ENCODE peak calls at places on chromosomes 4 and X, in ten cellular contexts. One of them, this sample, is unnamed.
A peak's percentile ranks its signal among the peaks of the same experiment; 100 is the strongest.

GRCh38 chr4:16231570-16232252 is 5.4 kb upstream of the TAPT1 start:
- DNase-seq in stomach: no peak
- DNase-seq in GM12864: no peak
- DNase-seq in endodermal cell: no peak
- DNase-seq in heart left ventricle: no peak
- DNase-seq in mucosa of descending colon: no peak
- DNase-seq in left ventricle myocardium inferior: no peak
- DNase-seq in OCI-LY7: no peak
- DNase-seq in GM13977: no peak
- DNase-seq in foreskin fibroblast: no peak
- DNase-seq in this sample: no peak

GRCh38 chr4:149951501-149951900 is 126.7 kb upstream of the DCLK2 start:
- DNase-seq in stomach: no peak
- DNase-seq in GM12864: no peak
- DNase-seq in endodermal cell: no peak
- DNase-seq in heart left ventricle: no peak
- DNase-seq in mucosa of descending colon: no peak
- DNase-seq in left ventricle myocardium inferior: no peak
- DNase-seq in OCI-LY7: no peak
- DNase-seq in GM13977: no peak
- DNase-seq in foreskin fibroblast: no peak
- DNase-seq in this sample: no peak

GRCh38 chrX:106731590-106731989 is 5.1 kb downstream of the RNF128 start:
- DNase-seq in stomach: no peak
- DNase-seq in GM12864: no peak
- DNase-seq in endodermal cell: no peak
- DNase-seq in heart left ventricle: no peak
- DNase-seq in mucosa of descending colon: no peak
- DNase-seq in left ventricle myocardium inferior: no peak
- DNase-seq in OCI-LY7: no peak
- DNase-seq in GM13977: no peak
- DNase-seq in foreskin fibroblast: no peak
- DNase-seq in this sample: no peak

GRCh38 chr4:162164881-162165528 is 1.2 kb upstream of the FSTL5 start:
- DNase-seq in stomach: no peak
- DNase-seq in GM12864: no peak
- DNase-seq in endodermal cell: no peak
- DNase-seq in heart left ventricle: no peak
- DNase-seq in mucosa of descending colon: no peak
- DNase-seq in left ventricle myocardium inferior: no peak
- DNase-seq in OCI-LY7: no peak
- DNase-seq in GM13977: no peak
- DNase-seq in foreskin fibroblast: no peak
- DNase-seq in this sample: no peak

GRCh38 chrX:12702509-12703091 is 88.6 kb upstream of the PRPS2 start:
- DNase-seq in stomach: no peak
- DNase-seq in GM12864: no peak
- DNase-seq in endodermal cell: peak; percentile 64
- DNase-seq in heart left ventricle: no peak
- DNase-seq in mucosa of descending colon: no peak
- DNase-seq in left ventricle myocardium inferior: no peak
- DNase-seq in OCI-LY7: peak; percentile 10
- DNase-seq in GM13977: no peak
- DNase-seq in foreskin fibroblast: no peak
- DNase-seq in this sample: no peak

GRCh38 chrX:24553016-24553415 is 87.9 kb downstream of the PDK3 start:
- DNase-seq in stomach: no peak
- DNase-seq in GM12864: no peak
- DNase-seq in endodermal cell: no peak
- DNase-seq in heart left ventricle: no peak
- DNase-seq in mucosa of descending colon: no peak
- DNase-seq in left ventricle myocardium inferior: no peak
- DNase-seq in OCI-LY7: no peak
- DNase-seq in GM13977: no peak
- DNase-seq in foreskin fibroblast: no peak
- DNase-seq in this sample: no peak

GRCh38 chr4:627751-628150 is 2.4 kb downstream of the PDE6B start:
- DNase-seq in stomach: no peak
- DNase-seq in GM12864: no peak
- DNase-seq in endodermal cell: no peak
- DNase-seq in heart left ventricle: no peak
- DNase-seq in mucosa of descending colon: no peak
- DNase-seq in left ventricle myocardium inferior: peak; percentile 5
- DNase-seq in OCI-LY7: no peak
- DNase-seq in GM13977: no peak
- DNase-seq in foreskin fibroblast: no peak
- DNase-seq in this sample: no peak

GRCh38 chr4:69718376-69719293 is 41.8 kb downstream of the SULT1B1 start:
- DNase-seq in stomach: no peak
- DNase-seq in GM12864: no peak
- DNase-seq in endodermal cell: no peak
- DNase-seq in heart left ventricle: no peak
- DNase-seq in mucosa of descending colon: no peak
- DNase-seq in left ventricle myocardium inferior: no peak
- DNase-seq in OCI-LY7: no peak
- DNase-seq in GM13977: no peak
- DNase-seq in foreskin fibroblast: no peak
- DNase-seq in this sample: no peak

GRCh38 chrX:9153299-9153698 is 119.4 kb upstream of the FAM9B start:
- DNase-seq in stomach: no peak
- DNase-seq in GM12864: no peak
- DNase-seq in endodermal cell: no peak
- DNase-seq in heart left ventricle: no peak
- DNase-seq in mucosa of descending colon: no peak
- DNase-seq in left ventricle myocardium inferior: no peak
- DNase-seq in OCI-LY7: no peak
- DNase-seq in GM13977: no peak
- DNase-seq in foreskin fibroblast: peak; percentile 49
- DNase-seq in this sample: no peak

GRCh38 chrX:41084360-41085104 is 713 bp upstream of the USP9X start:
- DNase-seq in stomach: peak; percentile 99
- DNase-seq in GM12864: peak; percentile 83
- DNase-seq in endodermal cell: peak; percentile 99
- DNase-seq in heart left ventricle: peak; percentile 96
- DNase-seq in mucosa of descending colon: peak; percentile 98
- DNase-seq in left ventricle myocardium inferior: peak; percentile 95
- DNase-seq in OCI-LY7: peak; percentile 91
- DNase-seq in GM13977: peak; percentile 89
- DNase-seq in foreskin fibroblast: peak; percentile 94
- DNase-seq in this sample: peak; percentile 84

GRCh38 chrX:13005671-13006473 is 31.0 kb downstream of the TMSB4X start:
- DNase-seq in stomach: peak; percentile 54
- DNase-seq in GM12864: peak; percentile 77
- DNase-seq in endodermal cell: no peak
- DNase-seq in heart left ventricle: no peak
- DNase-seq in mucosa of descending colon: no peak
- DNase-seq in left ventricle myocardium inferior: no peak
- DNase-seq in OCI-LY7: peak; percentile 50
- DNase-seq in GM13977: peak; percentile 56
- DNase-seq in foreskin fibroblast: no peak
- DNase-seq in this sample: peak; percentile 27

GRCh38 chr4:130576218-130576617 is 1480.3 kb downstream of the C4orf33 start:
- DNase-seq in stomach: no peak
- DNase-seq in GM12864: no peak
- DNase-seq in endodermal cell: no peak
- DNase-seq in heart left ventricle: no peak
- DNase-seq in mucosa of descending colon: no peak
- DNase-seq in left ventricle myocardium inferior: no peak
- DNase-seq in OCI-LY7: no peak
- DNase-seq in GM13977: no peak
- DNase-seq in foreskin fibroblast: no peak
- DNase-seq in this sample: no peak

GRCh38 chr4:150515135-150515534 is 66.8 kb upstream of the MAB21L2 start:
- DNase-seq in stomach: no peak
- DNase-seq in GM12864: no peak
- DNase-seq in endodermal cell: no peak
- DNase-seq in heart left ventricle: no peak
- DNase-seq in mucosa of descending colon: no peak
- DNase-seq in left ventricle myocardium inferior: no peak
- DNase-seq in OCI-LY7: no peak
- DNase-seq in GM13977: no peak
- DNase-seq in foreskin fibroblast: no peak
- DNase-seq in this sample: no peak

GRCh38 chrX:63394872-63395271 is 43.7 kb upstream of the SPIN4 start:
- DNase-seq in stomach: no peak
- DNase-seq in GM12864: no peak
- DNase-seq in endodermal cell: no peak
- DNase-seq in heart left ventricle: no peak
- DNase-seq in mucosa of descending colon: no peak
- DNase-seq in left ventricle myocardium inferior: no peak
- DNase-seq in OCI-LY7: no peak
- DNase-seq in GM13977: no peak
- DNase-seq in foreskin fibroblast: no peak
- DNase-seq in this sample: no peak

GRCh38 chr4:93199492-93199891 is 629.1 kb upstream of the ATOH1 start:
- DNase-seq in stomach: no peak
- DNase-seq in GM12864: no peak
- DNase-seq in endodermal cell: peak; percentile 75
- DNase-seq in heart left ventricle: no peak
- DNase-seq in mucosa of descending colon: no peak
- DNase-seq in left ventricle myocardium inferior: no peak
- DNase-seq in OCI-LY7: peak; percentile 4
- DNase-seq in GM13977: peak; percentile 9
- DNase-seq in foreskin fibroblast: peak; percentile 1
- DNase-seq in this sample: peak; percentile 4

GRCh38 chr4:133151681-133152329 is 2.7 kb downstream of the PCDH10 start:
- DNase-seq in stomach: no peak
- DNase-seq in GM12864: no peak
- DNase-seq in endodermal cell: peak; percentile 87
- DNase-seq in heart left ventricle: no peak
- DNase-seq in mucosa of descending colon: peak; percentile 29
- DNase-seq in left ventricle myocardium inferior: no peak
- DNase-seq in OCI-LY7: no peak
- DNase-seq in GM13977: peak; percentile 21
- DNase-seq in foreskin fibroblast: no peak
- DNase-seq in this sample: peak; percentile 8

GRCh38 chrX:11704725-11705495 is 39.2 kb upstream of the ARHGAP6 start:
- DNase-seq in stomach: no peak
- DNase-seq in GM12864: no peak
- DNase-seq in endodermal cell: peak; percentile 73
- DNase-seq in heart left ventricle: no peak
- DNase-seq in mucosa of descending colon: no peak
- DNase-seq in left ventricle myocardium inferior: no peak
- DNase-seq in OCI-LY7: no peak
- DNase-seq in GM13977: no peak
- DNase-seq in foreskin fibroblast: peak; percentile 18
- DNase-seq in this sample: no peak

GRCh38 chr4:185421366-185422124 is 4.2 kb downstream of the UFSP2 start:
- DNase-seq in stomach: no peak
- DNase-seq in GM12864: no peak
- DNase-seq in endodermal cell: no peak
- DNase-seq in heart left ventricle: no peak
- DNase-seq in mucosa of descending colon: no peak
- DNase-seq in left ventricle myocardium inferior: no peak
- DNase-seq in OCI-LY7: no peak
- DNase-seq in GM13977: no peak
- DNase-seq in foreskin fibroblast: peak; percentile 31
- DNase-seq in this sample: no peak

GRCh38 chr4:153555730-153556440 is 89.7 kb downstream of the TMEM131L start:
- DNase-seq in stomach: peak; percentile 60
- DNase-seq in GM12864: no peak
- DNase-seq in endodermal cell: no peak
- DNase-seq in heart left ventricle: peak; percentile 88
- DNase-seq in mucosa of descending colon: no peak
- DNase-seq in left ventricle myocardium inferior: peak; percentile 90
- DNase-seq in OCI-LY7: no peak
- DNase-seq in GM13977: no peak
- DNase-seq in foreskin fibroblast: peak; percentile 52
- DNase-seq in this sample: no peak

GRCh38 chr4:147526272-147526654 is 45.4 kb downstream of the EDNRA start:
- DNase-seq in stomach: no peak
- DNase-seq in GM12864: no peak
- DNase-seq in endodermal cell: peak; percentile 74
- DNase-seq in heart left ventricle: no peak
- DNase-seq in mucosa of descending colon: no peak
- DNase-seq in left ventricle myocardium inferior: no peak
- DNase-seq in OCI-LY7: peak; percentile 1
- DNase-seq in GM13977: peak; percentile 12
- DNase-seq in foreskin fibroblast: no peak
- DNase-seq in this sample: peak; percentile 12
- TF ChIP-seq CTCF in stomach: no peak
- TF ChIP-seq CTCF in GM12864: peak; percentile 28
- TF ChIP-seq CTCF in endodermal cell: peak; percentile 69
- TF ChIP-seq CTCF in heart left ventricle: peak; percentile 13
- TF ChIP-seq CTCF in mucosa of descending colon: no peak
- TF ChIP-seq CTCF in left ventricle myocardium inferior: peak; percentile 32
- TF ChIP-seq CTCF in OCI-LY7: peak; percentile 26
- TF ChIP-seq CTCF in GM13977: no peak
- TF ChIP-seq CTCF in foreskin fibroblast: no peak
- TF ChIP-seq CTCF in this sample: no peak

GRCh38 chr4:39763714-39764572 is 66.0 kb downstream of the UBE2K start:
- DNase-seq in stomach: no peak
- DNase-seq in GM12864: no peak
- DNase-seq in endodermal cell: no peak
- DNase-seq in heart left ventricle: no peak
- DNase-seq in mucosa of descending colon: no peak
- DNase-seq in left ventricle myocardium inferior: no peak
- DNase-seq in OCI-LY7: peak; percentile 37
- DNase-seq in GM13977: peak; percentile 54
- DNase-seq in foreskin fibroblast: no peak
- DNase-seq in this sample: peak; percentile 58
- TF ChIP-seq CTCF in stomach: no peak
- TF ChIP-seq CTCF in GM12864: no peak
- TF ChIP-seq CTCF in endodermal cell: no peak
- TF ChIP-seq CTCF in heart left ventricle: no peak
- TF ChIP-seq CTCF in mucosa of descending colon: no peak
- TF ChIP-seq CTCF in left ventricle myocardium inferior: no peak
- TF ChIP-seq CTCF in OCI-LY7: no peak
- TF ChIP-seq CTCF in GM13977: no peak
- TF ChIP-seq CTCF in foreskin fibroblast: no peak
- TF ChIP-seq CTCF in this sample: no peak

GRCh38 chr4:126223784-126224407 is 909.1 kb downstream of the FAT4 start:
- DNase-seq in stomach: no peak
- DNase-seq in GM12864: no peak
- DNase-seq in endodermal cell: no peak
- DNase-seq in heart left ventricle: no peak
- DNase-seq in mucosa of descending colon: no peak
- DNase-seq in left ventricle myocardium inferior: no peak
- DNase-seq in OCI-LY7: no peak
- DNase-seq in GM13977: no peak
- DNase-seq in foreskin fibroblast: no peak
- DNase-seq in this sample: no peak
- TF ChIP-seq CTCF in stomach: no peak
- TF ChIP-seq CTCF in GM12864: peak; percentile 31
- TF ChIP-seq CTCF in endodermal cell: peak; percentile 90
- TF ChIP-seq CTCF in heart left ventricle: peak; percentile 47
- TF ChIP-seq CTCF in mucosa of descending colon: no peak
- TF ChIP-seq CTCF in left ventricle myocardium inferior: peak; percentile 70
- TF ChIP-seq CTCF in OCI-LY7: peak; percentile 75
- TF ChIP-seq CTCF in GM13977: peak; percentile 57
- TF ChIP-seq CTCF in foreskin fibroblast: peak; percentile 61
- TF ChIP-seq CTCF in this sample: peak; percentile 16

DNA sequence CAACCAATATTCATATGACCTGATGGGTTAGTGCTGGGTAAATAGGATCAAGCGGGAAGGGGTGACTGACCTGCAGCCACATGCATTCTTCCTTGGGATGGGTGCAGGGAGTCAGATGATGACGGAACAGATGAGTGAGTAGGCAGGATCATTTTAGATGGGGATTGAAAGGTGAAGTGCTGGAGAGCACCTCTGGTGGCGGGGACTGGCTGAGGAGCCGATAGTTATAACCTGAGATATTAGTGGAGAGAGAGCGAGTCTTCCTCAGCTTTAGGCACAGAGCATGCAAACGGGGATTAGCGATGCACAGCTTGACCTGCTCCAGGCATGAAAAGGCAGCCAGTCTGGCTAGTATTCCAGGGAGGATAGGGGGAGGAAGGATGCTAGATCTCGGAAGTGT is 99.1 kb downstream of the AFF1 start:
- DNase-seq in stomach: no peak
- DNase-seq in GM12864: no peak
- DNase-seq in endodermal cell: peak; percentile 81
- DNase-seq in heart left ventricle: no peak
- DNase-seq in mucosa of descending colon: no peak
- DNase-seq in left ventricle myocardium inferior: no peak
- DNase-seq in OCI-LY7: no peak
- DNase-seq in GM13977: no peak
- DNase-seq in foreskin fibroblast: no peak
- DNase-seq in this sample: no peak
- TF ChIP-seq CTCF in stomach: no peak
- TF ChIP-seq CTCF in GM12864: no peak
- TF ChIP-seq CTCF in endodermal cell: peak; percentile 63
- TF ChIP-seq CTCF in heart left ventricle: no peak
- TF ChIP-seq CTCF in mucosa of descending colon: no peak
- TF ChIP-seq CTCF in left ventricle myocardium inferior: peak; percentile 21
- TF ChIP-seq CTCF in OCI-LY7: peak; percentile 27
- TF ChIP-seq CTCF in GM13977: no peak
- TF ChIP-seq CTCF in foreskin fibroblast: no peak
- TF ChIP-seq CTCF in this sample: no peak

This sample was measured in GM20000.